ENCODE peak calls at places on chromosomes 7 and 10, in seven cellular contexts. E, R, H, F, Q, Z and J are unnamed samples.

GRCh38 chr10:114915294-114915693 is 22.7 kb upstream of the TRUB1 start:
- DNase-seq in E (no peak), Q (no peak), R (no peak), Z (no peak), H (no peak), F (no peak), J (no peak)

GRCh38 chr10:122162566-122163181 is 108.4 kb upstream of the BTBD16 start:
- DNase-seq in Q (no peak), F (no peak), H (no peak), Z (no peak), E (no peak), R (no peak), J (no peak)

GRCh38 chr7:7654964-7655363 is 14.4 kb downstream of the UMAD1 start:
- DNase-seq in H (no peak), R (no peak), E (no peak), F (no peak), Z (no peak), Q (no peak), J (no peak)

GRCh38 chr7:79434098-79434497 is 19.4 kb downstream of the MAGI2 start:
- DNase-seq in E (no peak), H (no peak), Q (no peak), F (no peak), R (peak), Z (no peak), J (no peak)

GRCh38 chr10:102230861-102231356 is 4.8 kb downstream of the ELOVL3 start:
- DNase-seq in E (peak), F (peak), R (peak), Q (peak), Z (peak), H (no peak), J (peak)

GRCh38 chr10:18400911-18401260 is 250.5 kb downstream of the NSUN6 start:
- DNase-seq in Q (peak), R (no peak), H (no peak), F (no peak), E (peak), Z (peak), J (no peak)

GRCh38 chr10:121183241-121183640 is 332.1 kb downstream of the WDR11 start:
- DNase-seq in Z (peak), Q (no peak), R (no peak), F (no peak), E (peak), H (no peak), J (no peak)

GRCh38 chr7:35430547-35431153 is 176.8 kb upstream of the TBX20 start:
- DNase-seq in E (peak), H (no peak), Q (peak), Z (peak), F (no peak), R (no peak), J (no peak)

GRCh38 chr7:70098133-70098561 is 499.9 kb downstream of the AUTS2 start:
- DNase-seq in Z (peak), R (peak), H (no peak), F (no peak), Q (no peak), E (peak), J (no peak)

GRCh38 chr7:140478361-140479061 is 794 bp downstream of the MKRN1 start:
- DNase-seq in F (peak), Q (no peak), Z (peak), E (peak), R (peak), H (no peak), J (peak)

GRCh38 chr7:27170936-27171635 is 3.0 kb downstream of the HOXA10 start:
- DNase-seq in R (no peak), Q (no peak), F (no peak), E (peak), Z (no peak), H (no peak), J (no peak)

GRCh38 chr7:28155964-28156363 is 24.6 kb downstream of the JAZF1 start:
- DNase-seq in R (peak), Q (no peak), Z (peak), E (no peak), F (no peak), H (no peak), J (no peak)

GRCh38 chr7:113774182-113774807 is 144.5 kb downstream of the PPP1R3A start:
- DNase-seq in H (peak), E (peak), Q (no peak), R (peak), Z (peak), F (no peak), J (no peak)

GRCh38 chr10:84063440-84063839 is 75.9 kb upstream of the GHITM start:
- DNase-seq in F (no peak), R (no peak), H (no peak), E (no peak), Q (no peak), Z (no peak), J (no peak)

GRCh38 chr10:1402821-1403507 is 334.4 kb downstream of the ADARB2 start:
- DNase-seq in H (no peak), Z (no peak), F (no peak), E (no peak), Q (no peak), R (no peak), J (no peak)

GRCh38 chr7:134696261-134696660 is 49.6 kb downstream of the BPGM start:
- DNase-seq in Q (no peak), F (no peak), E (no peak), R (no peak), H (no peak), Z (no peak), J (no peak)

GRCh38 chr10:15158448-15158847 is 10.0 kb downstream of the NMT2 start:
- DNase-seq in F (no peak), E (no peak), H (no peak), R (no peak), Q (no peak), Z (no peak), J (no peak)

GRCh38 chr7:6436385-6436685 is 11.4 kb downstream of the DAGLB start:
- DNase-seq in R (no peak), Z (no peak), F (peak), E (no peak), H (no peak), Q (no peak), J (no peak)

GRCh38 chr7:142445019-142445686 is 187.3 kb upstream of the PRSS58 start:
- DNase-seq in E (no peak), H (no peak), R (no peak), F (no peak), Q (peak), Z (no peak), J (no peak)

GRCh38 chr10:90644165-90644564 is 213.7 kb downstream of the HTR7 start:
- DNase-seq in E (no peak), Q (no peak), Z (no peak), F (no peak), R (no peak), H (no peak), J (no peak)

GRCh38 chr10:85319826-85320225 is 991.4 kb downstream of the CCSER2 start:
- DNase-seq in E (no peak), F (no peak), R (no peak), Z (no peak), H (no peak), Q (no peak), J (peak)

GRCh38 chr7:151448261-151449252 is 8.6 kb upstream of the CRYGN start:
- DNase-seq in E (no peak), R (peak), Q (peak), H (no peak), Z (peak), F (peak), J (no peak)

GRCh38 chr10:71945819-71946474 is 18.2 kb upstream of the CHST3 start:
- DNase-seq in H (no peak), Q (no peak), R (peak), Z (no peak), E (no peak), F (no peak), J (no peak)

GRCh38 chr7:38147005-38147404 is 31.0 kb upstream of the STARD3NL start:
- DNase-seq in R (no peak), E (no peak), H (no peak), Z (peak), F (no peak), Q (no peak), J (no peak)

GRCh38 chr10:10824611-10825148 is 193.0 kb upstream of the CELF2 start:
- DNase-seq in R (peak), Q (no peak), H (no peak), F (no peak), E (no peak), Z (no peak), J (no peak)

GRCh38 chr7:106737202-106737562 is 76.2 kb upstream of the CCDC71L start:
- DNase-seq in Z (no peak), Q (no peak), R (peak), F (no peak), H (no peak), E (peak), J (no peak)

GRCh38 chr10:124866812-124867211 is 65.2 kb downstream of the ABRAXAS2 start:
- DNase-seq in E (no peak), Z (no peak), H (no peak), Q (no peak), R (no peak), F (no peak), J (no peak)

GRCh38 chr10:34612938-34613337 is 202.2 kb downstream of the PARD3 start:
- DNase-seq in F (no peak), Z (no peak), Q (no peak), R (no peak), H (no peak), E (no peak), J (no peak)

GRCh38 chr10:120606051-120606764 is 149.2 kb downstream of the PLPP4 start:
- DNase-seq in H (no peak), Q (no peak), E (no peak), F (no peak), R (no peak), Z (no peak), J (no peak)